ENCODE peak calls at places on chromosomes 16 and 17, in six cellular contexts. F, J, D, C, O and L are unnamed samples.

GRCh38 chr17:44900894-44901293 is 1.6 kb upstream of the EFTUD2 start:
- DNase-seq in D (no peak), J (no peak), O (no peak), F (no peak), C (no peak), L (no peak)

GRCh38 chr16:72537684-72538083 is 365.7 kb upstream of the PMFBP1 start:
- DNase-seq in D (no peak), O (no peak), C (no peak), F (peak), J (no peak), L (no peak)

GRCh38 chr17:82429824-82430223 is 11.4 kb upstream of the OGFOD3 start:
- DNase-seq in J (no peak), F (no peak), O (no peak), C (no peak), D (no peak), L (no peak)

GRCh38 chr17:82300228-82300627 is 17.2 kb downstream of the CD7 start:
- DNase-seq in O (no peak), D (no peak), F (no peak), J (no peak), C (no peak), L (no peak)

GRCh38 chr17:3683054-3683511 is 12.9 kb downstream of the P2RX5 start:
- DNase-seq in D (peak), F (peak), C (peak), O (peak), J (no peak), L (no peak)

GRCh38 chr16:22340945-22341344 is 33.5 kb downstream of the CDR2 start:
- DNase-seq in O (no peak), C (no peak), D (no peak), J (no peak), F (no peak), L (no peak)

GRCh38 chr16:67040906-67041305 is 12.0 kb downstream of the CBFB start:
- DNase-seq in F (no peak), J (no peak), C (no peak), O (no peak), D (no peak), L (no peak)

GRCh38 chr16:25158401-25158800 is 46.9 kb downstream of the LCMT1 start:
- DNase-seq in J (no peak), F (no peak), C (no peak), O (no peak), D (no peak), L (no peak)

GRCh38 chr17:64983708-64984107 is 64.4 kb upstream of the LRRC37A3 start:
- DNase-seq in C (no peak), J (no peak), D (no peak), O (no peak), F (no peak), L (no peak)

GRCh38 chr16:4307215-4308037 is 8.4 kb upstream of the GLIS2 start:
- DNase-seq in D (peak), C (peak), F (peak), J (peak), O (peak), L (peak)

GRCh38 chr17:77435272-77436057 is 294.7 kb downstream of the SEC14L1 start:
- DNase-seq in F (no peak), D (no peak), J (peak), O (no peak), C (no peak), L (no peak)

GRCh38 chr16:9625122-9625521 is 533.7 kb downstream of the HAPSTR1 start:
- DNase-seq in O (no peak), D (no peak), J (no peak), C (no peak), F (no peak), L (no peak)

GRCh38 chr17:48588074-48588415 is 2.0 kb downstream of the HOXB3 start:
- DNase-seq in D (no peak), F (no peak), J (no peak), O (no peak), C (no peak), L (no peak)

GRCh38 chr17:7888184-7888920 is at the start of gene CHD3:
- DNase-seq in C (peak), F (no peak), D (peak), J (no peak), O (no peak), L (peak)

GRCh38 chr17:74452027-74452840 is 14.2 kb upstream of the CD300A start:
- DNase-seq in F (no peak), J (no peak), D (no peak), O (no peak), C (no peak), L (no peak)

GRCh38 chr17:50806141-50806643 is 29.2 kb upstream of the WFIKKN2 start:
- DNase-seq in J (no peak), O (no peak), F (no peak), D (no peak), C (no peak), L (no peak)

GRCh38 chr16:3963886-3964685 is 83.6 kb upstream of the CREBBP start:
- DNase-seq in D (no peak), F (no peak), C (no peak), J (no peak), O (no peak), L (no peak)

GRCh38 chr16:35255186-35255803 is 1795.9 kb downstream of the TP53TG3F start:
- DNase-seq in J (no peak), C (no peak), D (no peak), O (no peak), F (no peak), L (no peak)

GRCh38 chr17:38970804-38971203 is 3.6 kb upstream of the FBXO47 start:
- DNase-seq in F (no peak), O (no peak), D (no peak), C (no peak), J (no peak), L (no peak)

GRCh38 chr17:5877366-5877765 is 192.8 kb upstream of the WSCD1 start:
- DNase-seq in F (no peak), J (no peak), D (no peak), O (no peak), C (no peak), L (no peak)

GRCh38 chr16:30896890-30897730 is 696 bp downstream of the CTF1 start:
- DNase-seq in C (peak), J (peak), F (peak), O (peak), D (peak), L (peak)